ENCODE peak calls at places on chromosomes 16 and 17, in six cellular contexts. G is stomach; W is activated naive CD8-positive, alpha-beta T cell treated with anti-CD3 and anti-CD28 coated beads, Interleukin-2, amount 10 ng/mL, durations not matched to agents 7 days and 5 days; P is activated CD4-positive, alpha-beta T cell treated with anti-CD3 and anti-CD28 coated beads, Interleukin-2, amount 10 ng/mL, durations not matched to agents 7 days and 5 days; B is NCI-H748 treated with DMSO at 0.1 percent for 48 hours; S is cardiac fibroblast. U is an unnamed sample.

GRCh38 chr16:9159839-9160550 is 68.6 kb downstream of the HAPSTR1 start:
- DNase-seq in G (peak), W (peak), P (peak), B (peak), S (peak), U (peak)

GRCh38 chr16:30927789-30928378 is 4.5 kb downstream of the FBXL19 start:
- DNase-seq in G (no peak), W (no peak), P (peak), B (peak), S (peak), U (peak)

GRCh38 chr17:50924800-50925199 is 58.6 kb upstream of the TOB1 start:
- DNase-seq in G (no peak), W (no peak), P (no peak), B (no peak), S (no peak), U (no peak)

GRCh38 chr16:27642753-27643152 is 92.8 kb downstream of the KATNIP start:
- DNase-seq in G (no peak), W (no peak), P (no peak), B (no peak), S (peak), U (no peak)

GRCh38 chr16:9012848-9013507 is 49.3 kb upstream of the USP7 start:
- DNase-seq in G (no peak), W (no peak), P (no peak), B (no peak), S (no peak), U (peak)

GRCh38 chr17:7016406-7016805 is 4.0 kb downstream of the RNASEK start:
- DNase-seq in G (no peak), W (no peak), P (no peak), B (no peak), S (no peak), U (no peak)

GRCh38 chr17:38442548-38442947 is 14.3 kb downstream of the ARHGAP23 start:
- DNase-seq in G (no peak), W (no peak), P (no peak), B (no peak), S (no peak), U (no peak)

GRCh38 chr17:1447061-1447460 is 9.0 kb downstream of the CRK start:
- DNase-seq in G (no peak), W (no peak), P (no peak), B (no peak), S (peak), U (no peak)

GRCh38 chr17:10385871-10386270 is 13.1 kb upstream of the MYH13 start:
- DNase-seq in G (no peak), W (no peak), P (no peak), B (no peak), S (no peak), U (no peak)

GRCh38 chr17:45914036-45914717 is 19.8 kb downstream of the MAPT start:
- DNase-seq in G (no peak), W (no peak), P (no peak), B (no peak), S (no peak), U (no peak)

GRCh38 chr17:31235110-31235509 is 61.9 kb downstream of the OMG start:
- DNase-seq in G (no peak), W (no peak), P (no peak), B (no peak), S (no peak), U (no peak)

GRCh38 chr16:75105306-75106061 is 11.1 kb downstream of the LDHD start:
- DNase-seq in G (no peak), W (no peak), P (no peak), B (no peak), S (no peak), U (no peak)

GRCh38 chr16:65306313-65306712 is 184.4 kb upstream of the CDH11 start:
- DNase-seq in G (no peak), W (no peak), P (no peak), B (no peak), S (no peak), U (no peak)

GRCh38 chr17:64920419-64921172 is 1.3 kb upstream of the LRRC37A3 start:
- DNase-seq in G (no peak), W (no peak), P (no peak), B (no peak), S (peak), U (no peak)